ENCODE peak calls at places on chromosomes 12 and 14, in four cellular contexts. One of them, this sample, is unnamed.
A peak's percentile ranks its signal among the peaks of the same experiment; 100 is the strongest.

GRCh38 chr14:78170203-78170602 is at the start of gene NRXN3:
- DNase-seq in activated CD4-positive, alpha-beta T cell treated with anti-CD3 and anti-CD28 coated beads for 48 hours: no peak
- DNase-seq in activated T-helper 1 cell treated with anti-CD3 and anti-CD28 coated beads, Interleukin-12 subunit alpha, Interleukin-12 subunit beta, Interleukin-2, Interleukin-4 antibody, amounts not matched to agents 30 ng/mL and 10 ng/mL and 1 ng/mL, durations not matched to agents 14 hours and 24 hours and 36 hours: no peak
- DNase-seq in left cardiac atrium: no peak
- DNase-seq in this sample: no peak

GRCh38 chr12:100593490-100593889 is 20.0 kb downstream of the GAS2L3 start:
- DNase-seq in activated CD4-positive, alpha-beta T cell treated with anti-CD3 and anti-CD28 coated beads for 48 hours: no peak
- DNase-seq in activated T-helper 1 cell treated with anti-CD3 and anti-CD28 coated beads, Interleukin-12 subunit alpha, Interleukin-12 subunit beta, Interleukin-2, Interleukin-4 antibody, amounts not matched to agents 30 ng/mL and 10 ng/mL and 1 ng/mL, durations not matched to agents 14 hours and 24 hours and 36 hours: no peak
- DNase-seq in left cardiac atrium: no peak
- DNase-seq in this sample: no peak

GRCh38 chr12:115060477-115061168 is 376.6 kb upstream of the TBX3 start:
- DNase-seq in activated CD4-positive, alpha-beta T cell treated with anti-CD3 and anti-CD28 coated beads for 48 hours: no peak
- DNase-seq in activated T-helper 1 cell treated with anti-CD3 and anti-CD28 coated beads, Interleukin-12 subunit alpha, Interleukin-12 subunit beta, Interleukin-2, Interleukin-4 antibody, amounts not matched to agents 30 ng/mL and 10 ng/mL and 1 ng/mL, durations not matched to agents 14 hours and 24 hours and 36 hours: no peak
- DNase-seq in left cardiac atrium: no peak
- DNase-seq in this sample: no peak

GRCh38 chr14:60051690-60052324 is 39.9 kb upstream of the PCNX4 start:
- DNase-seq in activated CD4-positive, alpha-beta T cell treated with anti-CD3 and anti-CD28 coated beads for 48 hours: peak; percentile 3
- DNase-seq in activated T-helper 1 cell treated with anti-CD3 and anti-CD28 coated beads, Interleukin-12 subunit alpha, Interleukin-12 subunit beta, Interleukin-2, Interleukin-4 antibody, amounts not matched to agents 30 ng/mL and 10 ng/mL and 1 ng/mL, durations not matched to agents 14 hours and 24 hours and 36 hours: no peak
- DNase-seq in left cardiac atrium: no peak
- DNase-seq in this sample: no peak

GRCh38 chr14:89259951-89260350 is 157.1 kb downstream of the FOXN3 start:
- DNase-seq in activated CD4-positive, alpha-beta T cell treated with anti-CD3 and anti-CD28 coated beads for 48 hours: no peak
- DNase-seq in activated T-helper 1 cell treated with anti-CD3 and anti-CD28 coated beads, Interleukin-12 subunit alpha, Interleukin-12 subunit beta, Interleukin-2, Interleukin-4 antibody, amounts not matched to agents 30 ng/mL and 10 ng/mL and 1 ng/mL, durations not matched to agents 14 hours and 24 hours and 36 hours: no peak
- DNase-seq in left cardiac atrium: no peak
- DNase-seq in this sample: no peak

GRCh38 chr12:4214912-4215861 is 58.4 kb upstream of the CCND2 start:
- DNase-seq in activated CD4-positive, alpha-beta T cell treated with anti-CD3 and anti-CD28 coated beads for 48 hours: peak; percentile 55
- DNase-seq in activated T-helper 1 cell treated with anti-CD3 and anti-CD28 coated beads, Interleukin-12 subunit alpha, Interleukin-12 subunit beta, Interleukin-2, Interleukin-4 antibody, amounts not matched to agents 30 ng/mL and 10 ng/mL and 1 ng/mL, durations not matched to agents 14 hours and 24 hours and 36 hours: peak; percentile 24
- DNase-seq in left cardiac atrium: peak; percentile 71
- DNase-seq in this sample: peak; percentile 87

GRCh38 chr12:74418573-74418972 is 119.1 kb upstream of the ATXN7L3B start:
- DNase-seq in activated CD4-positive, alpha-beta T cell treated with anti-CD3 and anti-CD28 coated beads for 48 hours: no peak
- DNase-seq in activated T-helper 1 cell treated with anti-CD3 and anti-CD28 coated beads, Interleukin-12 subunit alpha, Interleukin-12 subunit beta, Interleukin-2, Interleukin-4 antibody, amounts not matched to agents 30 ng/mL and 10 ng/mL and 1 ng/mL, durations not matched to agents 14 hours and 24 hours and 36 hours: no peak
- DNase-seq in left cardiac atrium: no peak
- DNase-seq in this sample: no peak

GRCh38 chr14:104709387-104710019 is 14.5 kb upstream of the ADSS1 start:
- DNase-seq in activated CD4-positive, alpha-beta T cell treated with anti-CD3 and anti-CD28 coated beads for 48 hours: no peak
- DNase-seq in activated T-helper 1 cell treated with anti-CD3 and anti-CD28 coated beads, Interleukin-12 subunit alpha, Interleukin-12 subunit beta, Interleukin-2, Interleukin-4 antibody, amounts not matched to agents 30 ng/mL and 10 ng/mL and 1 ng/mL, durations not matched to agents 14 hours and 24 hours and 36 hours: no peak
- DNase-seq in left cardiac atrium: no peak
- DNase-seq in this sample: no peak

GRCh38 chr14:51328089-51328941 is 88.3 kb downstream of the TMX1 start:
- DNase-seq in activated CD4-positive, alpha-beta T cell treated with anti-CD3 and anti-CD28 coated beads for 48 hours: peak; percentile 73
- DNase-seq in activated T-helper 1 cell treated with anti-CD3 and anti-CD28 coated beads, Interleukin-12 subunit alpha, Interleukin-12 subunit beta, Interleukin-2, Interleukin-4 antibody, amounts not matched to agents 30 ng/mL and 10 ng/mL and 1 ng/mL, durations not matched to agents 14 hours and 24 hours and 36 hours: peak; percentile 1
- DNase-seq in left cardiac atrium: peak; percentile 24
- DNase-seq in this sample: no peak

GRCh38 chr14:91429385-91429784 is 11.8 kb upstream of the CCDC88C start:
- DNase-seq in activated CD4-positive, alpha-beta T cell treated with anti-CD3 and anti-CD28 coated beads for 48 hours: no peak
- DNase-seq in activated T-helper 1 cell treated with anti-CD3 and anti-CD28 coated beads, Interleukin-12 subunit alpha, Interleukin-12 subunit beta, Interleukin-2, Interleukin-4 antibody, amounts not matched to agents 30 ng/mL and 10 ng/mL and 1 ng/mL, durations not matched to agents 14 hours and 24 hours and 36 hours: no peak
- DNase-seq in left cardiac atrium: no peak
- DNase-seq in this sample: no peak

GRCh38 chr14:103994535-103995184 is 52.3 kb upstream of the RD3L start:
- DNase-seq in activated CD4-positive, alpha-beta T cell treated with anti-CD3 and anti-CD28 coated beads for 48 hours: no peak
- DNase-seq in activated T-helper 1 cell treated with anti-CD3 and anti-CD28 coated beads, Interleukin-12 subunit alpha, Interleukin-12 subunit beta, Interleukin-2, Interleukin-4 antibody, amounts not matched to agents 30 ng/mL and 10 ng/mL and 1 ng/mL, durations not matched to agents 14 hours and 24 hours and 36 hours: no peak
- DNase-seq in left cardiac atrium: no peak
- DNase-seq in this sample: no peak

GRCh38 chr12:124379938-124380754 is 85.3 kb downstream of the RFLNA start:
- DNase-seq in activated CD4-positive, alpha-beta T cell treated with anti-CD3 and anti-CD28 coated beads for 48 hours: no peak
- DNase-seq in activated T-helper 1 cell treated with anti-CD3 and anti-CD28 coated beads, Interleukin-12 subunit alpha, Interleukin-12 subunit beta, Interleukin-2, Interleukin-4 antibody, amounts not matched to agents 30 ng/mL and 10 ng/mL and 1 ng/mL, durations not matched to agents 14 hours and 24 hours and 36 hours: no peak
- DNase-seq in left cardiac atrium: peak; percentile 85
- DNase-seq in this sample: no peak

GRCh38 chr14:49593016-49593415 is 5.7 kb upstream of the LRR1 start:
- DNase-seq in activated CD4-positive, alpha-beta T cell treated with anti-CD3 and anti-CD28 coated beads for 48 hours: no peak
- DNase-seq in activated T-helper 1 cell treated with anti-CD3 and anti-CD28 coated beads, Interleukin-12 subunit alpha, Interleukin-12 subunit beta, Interleukin-2, Interleukin-4 antibody, amounts not matched to agents 30 ng/mL and 10 ng/mL and 1 ng/mL, durations not matched to agents 14 hours and 24 hours and 36 hours: no peak
- DNase-seq in left cardiac atrium: no peak
- DNase-seq in this sample: no peak

GRCh38 chr12:52235001-52235760 is 2.1 kb downstream of the KRT7 start:
- DNase-seq in activated CD4-positive, alpha-beta T cell treated with anti-CD3 and anti-CD28 coated beads for 48 hours: no peak
- DNase-seq in activated T-helper 1 cell treated with anti-CD3 and anti-CD28 coated beads, Interleukin-12 subunit alpha, Interleukin-12 subunit beta, Interleukin-2, Interleukin-4 antibody, amounts not matched to agents 30 ng/mL and 10 ng/mL and 1 ng/mL, durations not matched to agents 14 hours and 24 hours and 36 hours: no peak
- DNase-seq in left cardiac atrium: no peak
- DNase-seq in this sample: no peak

GRCh38 chr12:96989916-96990315 is 82.9 kb downstream of the NEDD1 start:
- DNase-seq in activated CD4-positive, alpha-beta T cell treated with anti-CD3 and anti-CD28 coated beads for 48 hours: peak; percentile 5
- DNase-seq in activated T-helper 1 cell treated with anti-CD3 and anti-CD28 coated beads, Interleukin-12 subunit alpha, Interleukin-12 subunit beta, Interleukin-2, Interleukin-4 antibody, amounts not matched to agents 30 ng/mL and 10 ng/mL and 1 ng/mL, durations not matched to agents 14 hours and 24 hours and 36 hours: no peak
- DNase-seq in left cardiac atrium: no peak
- DNase-seq in this sample: no peak

GRCh38 chr14:62759796-62760195 is 285.5 kb downstream of the KCNH5 start:
- DNase-seq in activated CD4-positive, alpha-beta T cell treated with anti-CD3 and anti-CD28 coated beads for 48 hours: no peak
- DNase-seq in activated T-helper 1 cell treated with anti-CD3 and anti-CD28 coated beads, Interleukin-12 subunit alpha, Interleukin-12 subunit beta, Interleukin-2, Interleukin-4 antibody, amounts not matched to agents 30 ng/mL and 10 ng/mL and 1 ng/mL, durations not matched to agents 14 hours and 24 hours and 36 hours: no peak
- DNase-seq in left cardiac atrium: no peak
- DNase-seq in this sample: no peak

GRCh38 chr14:67050892-67051291 is 138.3 kb upstream of the GARIN2 start:
- DNase-seq in activated CD4-positive, alpha-beta T cell treated with anti-CD3 and anti-CD28 coated beads for 48 hours: no peak
- DNase-seq in activated T-helper 1 cell treated with anti-CD3 and anti-CD28 coated beads, Interleukin-12 subunit alpha, Interleukin-12 subunit beta, Interleukin-2, Interleukin-4 antibody, amounts not matched to agents 30 ng/mL and 10 ng/mL and 1 ng/mL, durations not matched to agents 14 hours and 24 hours and 36 hours: no peak
- DNase-seq in left cardiac atrium: no peak
- DNase-seq in this sample: no peak

GRCh38 chr12:19561411-19561961 is 122.2 kb downstream of the AEBP2 start:
- DNase-seq in activated CD4-positive, alpha-beta T cell treated with anti-CD3 and anti-CD28 coated beads for 48 hours: no peak
- DNase-seq in activated T-helper 1 cell treated with anti-CD3 and anti-CD28 coated beads, Interleukin-12 subunit alpha, Interleukin-12 subunit beta, Interleukin-2, Interleukin-4 antibody, amounts not matched to agents 30 ng/mL and 10 ng/mL and 1 ng/mL, durations not matched to agents 14 hours and 24 hours and 36 hours: no peak
- DNase-seq in left cardiac atrium: no peak
- DNase-seq in this sample: no peak

GRCh38 chr14:20988717-20989116 is 1.1 kb upstream of the METTL17 start:
- DNase-seq in activated CD4-positive, alpha-beta T cell treated with anti-CD3 and anti-CD28 coated beads for 48 hours: no peak
- DNase-seq in activated T-helper 1 cell treated with anti-CD3 and anti-CD28 coated beads, Interleukin-12 subunit alpha, Interleukin-12 subunit beta, Interleukin-2, Interleukin-4 antibody, amounts not matched to agents 30 ng/mL and 10 ng/mL and 1 ng/mL, durations not matched to agents 14 hours and 24 hours and 36 hours: no peak
- DNase-seq in left cardiac atrium: no peak
- DNase-seq in this sample: no peak

GRCh38 chr14:59009967-59010366 is 178.5 kb upstream of the DAAM1 start:
- DNase-seq in activated CD4-positive, alpha-beta T cell treated with anti-CD3 and anti-CD28 coated beads for 48 hours: no peak
- DNase-seq in activated T-helper 1 cell treated with anti-CD3 and anti-CD28 coated beads, Interleukin-12 subunit alpha, Interleukin-12 subunit beta, Interleukin-2, Interleukin-4 antibody, amounts not matched to agents 30 ng/mL and 10 ng/mL and 1 ng/mL, durations not matched to agents 14 hours and 24 hours and 36 hours: no peak
- DNase-seq in left cardiac atrium: no peak
- DNase-seq in this sample: no peak

GRCh38 chr12:80419660-80420059 is 24.4 kb upstream of the PTPRQ start:
- DNase-seq in activated CD4-positive, alpha-beta T cell treated with anti-CD3 and anti-CD28 coated beads for 48 hours: no peak
- DNase-seq in activated T-helper 1 cell treated with anti-CD3 and anti-CD28 coated beads, Interleukin-12 subunit alpha, Interleukin-12 subunit beta, Interleukin-2, Interleukin-4 antibody, amounts not matched to agents 30 ng/mL and 10 ng/mL and 1 ng/mL, durations not matched to agents 14 hours and 24 hours and 36 hours: no peak
- DNase-seq in left cardiac atrium: no peak
- DNase-seq in this sample: no peak

GRCh38 chr14:40467969-40468368 is 1035.7 kb upstream of the FBXO33 start:
- DNase-seq in activated CD4-positive, alpha-beta T cell treated with anti-CD3 and anti-CD28 coated beads for 48 hours: no peak
- DNase-seq in activated T-helper 1 cell treated with anti-CD3 and anti-CD28 coated beads, Interleukin-12 subunit alpha, Interleukin-12 subunit beta, Interleukin-2, Interleukin-4 antibody, amounts not matched to agents 30 ng/mL and 10 ng/mL and 1 ng/mL, durations not matched to agents 14 hours and 24 hours and 36 hours: no peak
- DNase-seq in left cardiac atrium: no peak
- DNase-seq in this sample: no peak

GRCh38 chr14:85731198-85731597 is 201.3 kb downstream of the FLRT2 start:
- DNase-seq in activated CD4-positive, alpha-beta T cell treated with anti-CD3 and anti-CD28 coated beads for 48 hours: no peak
- DNase-seq in activated T-helper 1 cell treated with anti-CD3 and anti-CD28 coated beads, Interleukin-12 subunit alpha, Interleukin-12 subunit beta, Interleukin-2, Interleukin-4 antibody, amounts not matched to agents 30 ng/mL and 10 ng/mL and 1 ng/mL, durations not matched to agents 14 hours and 24 hours and 36 hours: no peak
- DNase-seq in left cardiac atrium: peak; percentile 19
- DNase-seq in this sample: no peak

GRCh38 chr12:6141048-6141447 is 16.6 kb upstream of the VWF start:
- DNase-seq in activated CD4-positive, alpha-beta T cell treated with anti-CD3 and anti-CD28 coated beads for 48 hours: peak; percentile 60
- DNase-seq in activated T-helper 1 cell treated with anti-CD3 and anti-CD28 coated beads, Interleukin-12 subunit alpha, Interleukin-12 subunit beta, Interleukin-2, Interleukin-4 antibody, amounts not matched to agents 30 ng/mL and 10 ng/mL and 1 ng/mL, durations not matched to agents 14 hours and 24 hours and 36 hours: no peak
- DNase-seq in left cardiac atrium: peak; percentile 52
- DNase-seq in this sample: peak; percentile 39

GRCh38 chr12:80268924-80269749 is 169.8 kb downstream of the OTOGL start:
- DNase-seq in activated CD4-positive, alpha-beta T cell treated with anti-CD3 and anti-CD28 coated beads for 48 hours: no peak
- DNase-seq in activated T-helper 1 cell treated with anti-CD3 and anti-CD28 coated beads, Interleukin-12 subunit alpha, Interleukin-12 subunit beta, Interleukin-2, Interleukin-4 antibody, amounts not matched to agents 30 ng/mL and 10 ng/mL and 1 ng/mL, durations not matched to agents 14 hours and 24 hours and 36 hours: no peak
- DNase-seq in left cardiac atrium: no peak
- DNase-seq in this sample: no peak

GRCh38 chr12:127162902-127163301 is 1104.1 kb upstream of the TMEM132C start:
- DNase-seq in activated CD4-positive, alpha-beta T cell treated with anti-CD3 and anti-CD28 coated beads for 48 hours: peak; percentile 56
- DNase-seq in activated T-helper 1 cell treated with anti-CD3 and anti-CD28 coated beads, Interleukin-12 subunit alpha, Interleukin-12 subunit beta, Interleukin-2, Interleukin-4 antibody, amounts not matched to agents 30 ng/mL and 10 ng/mL and 1 ng/mL, durations not matched to agents 14 hours and 24 hours and 36 hours: peak; percentile 48
- DNase-seq in left cardiac atrium: no peak
- DNase-seq in this sample: no peak